ENCODE peak calls at places on chromosome 11, in four cellular contexts. D, V, E and K are unnamed samples.

GRCh38 chr11:104694259-104695070 is 203.8 kb downstream of the CASP12 start:
- DNase-seq in D (no peak), V (no peak), E (peak; percentile 82), K (no peak)

GRCh38 chr11:32385998-32386397 is 49.3 kb downstream of the WT1 start:
- DNase-seq in D (no peak), V (peak; percentile 64), E (peak; percentile 14), K (peak; percentile 9)

GRCh38 chr11:58592760-58593472 is 14.1 kb downstream of the ZFP91 start:
- DNase-seq in D (no peak), V (peak; percentile 24), E (no peak), K (no peak)

GRCh38 chr11:27183672-27184457 is 143.2 kb downstream of the BBOX1 start:
- DNase-seq in D (no peak), V (peak; percentile 71), E (peak; percentile 66), K (peak; percentile 90)

GRCh38 chr11:46492540-46492939 is 101.0 kb upstream of the CHRM4 start:
- DNase-seq in D (no peak), V (no peak), E (peak; percentile 27), K (no peak)

GRCh38 chr11:72719144-72719543 is 33.1 kb downstream of the ARAP1 start:
- DNase-seq in D (no peak), V (no peak), E (no peak), K (no peak)

GRCh38 chr11:72724851-72725730 is 27.1 kb downstream of the ARAP1 start:
- DNase-seq in D (peak; percentile 35), V (peak; percentile 95), E (peak; percentile 86), K (peak; percentile 92)

GRCh38 chr11:72598901-72599300 is 75.3 kb downstream of the PDE2A start:
- DNase-seq in D (no peak), V (peak; percentile 33), E (peak; percentile 44), K (peak; percentile 48)

GRCh38 chr11:87097582-87097981 is 59.8 kb downstream of the TMEM135 start:
- DNase-seq in D (peak; percentile 1), V (peak; percentile 76), E (peak; percentile 52), K (peak; percentile 31)

GRCh38 chr11:14520902-14521151 is 641 bp upstream of the PSMA1 start:
- DNase-seq in D (no peak), V (no peak), E (no peak), K (no peak)

GRCh38 chr11:47213985-47214564 is 699 bp upstream of the DDB2 start:
- DNase-seq in D (no peak), V (peak; percentile 91), E (peak; percentile 77), K (peak; percentile 88)

GRCh38 chr11:70771099-70771885 is 373.0 kb downstream of the CTTN start:
- DNase-seq in D (no peak), V (no peak), E (no peak), K (no peak)

GRCh38 chr11:34439521-34440258 is 956 bp downstream of the CAT start:
- DNase-seq in D (no peak), V (no peak), E (no peak), K (peak; percentile 22)

GRCh38 chr11:19846654-19847330 is 134.2 kb downstream of the NAV2 start:
- DNase-seq in D (no peak), V (no peak), E (no peak), K (no peak)

GRCh38 chr11:114307524-114308203 is 11.5 kb downstream of the NNMT start:
- DNase-seq in D (no peak), V (peak; percentile 63), E (peak; percentile 91), K (peak; percentile 91)

GRCh38 chr11:118047749-118048148 is 29.1 kb upstream of the TMPRSS4 start:
- DNase-seq in D (no peak), V (no peak), E (no peak), K (no peak)

GRCh38 chr11:70826950-70827349 is 425.4 kb downstream of the SHANK2 start:
- DNase-seq in D (no peak), V (no peak), E (no peak), K (no peak)

GRCh38 chr11:61923166-61924015 is 6.0 kb upstream of the RAB3IL1 start:
- DNase-seq in D (no peak), V (no peak), E (no peak), K (peak; percentile 87)

GRCh38 chr11:820655-821512 is 2.2 kb downstream of the PNPLA2 start:
- DNase-seq in D (no peak), V (peak; percentile 84), E (peak; percentile 38), K (peak; percentile 87)

GRCh38 chr11:823441-824291 is 4.1 kb upstream of the CRACR2B start:
- DNase-seq in D (no peak), V (no peak), E (no peak), K (no peak)

GRCh38 chr11:819129-819931 is 616 bp downstream of the PNPLA2 start:
- DNase-seq in D (no peak), V (peak; percentile 80), E (peak; percentile 85), K (peak; percentile 97)

GRCh38 chr11:819943-820649 is 1.4 kb downstream of the PNPLA2 start:
- DNase-seq in D (no peak), V (peak; percentile 88), E (peak; percentile 69), K (peak; percentile 80)

GRCh38 chr11:821513-822371 is 3.0 kb downstream of the PNPLA2 start:
- DNase-seq in D (no peak), V (no peak), E (no peak), K (no peak)
- H3K4me1 ChIP-seq in D (peaks cover 25% of the 10 kb centered on the region), V (peaks cover 49% of the 10 kb centered on the region), E (peaks cover 20% of the 10 kb centered on the region), K (peaks cover 32% of the 10 kb centered on the region)

GRCh38 chr11:115500547-115501503 is 3.4 kb downstream of the CADM1 start:
- DNase-seq in D (no peak), V (no peak), E (no peak), K (no peak)
- H3K4me3 ChIP-seq in D (no peak overlapping the region), V (no peak overlapping the region), E (no peak overlapping the region), K (no peak overlapping the region)

GRCh38 chr11:76206077-76206326 is 300 bp downstream of the WNT11 start:
- DNase-seq in D (no peak), V (no peak), E (no peak), K (peak; percentile 22)
- H3K9ac ChIP-seq in D (no peak overlapping the region), V (no peak overlapping the region), E (no peak overlapping the region), K (peak overlapping the region; percentile 73)

GRCh38 chr11:131511794-131512193 is 141.4 kb downstream of the NTM start:
- DNase-seq in D (no peak), V (peak; percentile 67), E (no peak), K (peak; percentile 29)
- H3K4me1 ChIP-seq in D (no peaks in the 10 kb centered on the region), V (no peaks in the 10 kb centered on the region), E (no peaks in the 10 kb centered on the region), K (no peaks in the 10 kb centered on the region)

GRCh38 chr11:116986521-116987105 is 111.6 kb downstream of the SIK3 start:
- DNase-seq in D (peak; percentile 65), V (peak; percentile 97), E (no peak), K (peak; percentile 71)

GRCh38 chr11:116981216-116981887 is 116.9 kb downstream of the SIK3 start:
- DNase-seq in D (no peak), V (no peak), E (no peak), K (no peak)

GRCh38 chr11:116980136-116980793 is 118.0 kb downstream of the SIK3 start:
- DNase-seq in D (no peak), V (no peak), E (no peak), K (no peak)

GRCh38 chr11:116984186-116984585 is 114.0 kb downstream of the SIK3 start:
- DNase-seq in D (no peak), V (peak; percentile 60), E (no peak), K (peak; percentile 26)

GRCh38 chr11:116984589-116984988 is 113.6 kb downstream of the SIK3 start:
- DNase-seq in D (peak; percentile 62), V (peak; percentile 92), E (no peak), K (peak; percentile 91)
- H3K4me3 ChIP-seq in D (no peak overlapping the region), V (no peak overlapping the region), E (no peak overlapping the region), K (peak overlapping the region; percentile 40)

GRCh38 chr11:76764941-76765340 is 18.2 kb upstream of the TSKU start:
- DNase-seq in D (no peak), V (no peak), E (no peak), K (no peak)

GRCh38 chr11:76763573-76764348 is 19.4 kb upstream of the TSKU start:
- DNase-seq in D (no peak), V (peak; percentile 47), E (peak; percentile 85), K (peak; percentile 79)

GRCh38 chr11:76765863-76766350 is 17.2 kb upstream of the TSKU start:
- DNase-seq in D (no peak), V (no peak), E (no peak), K (no peak)

GRCh38 chr11:76761959-76762358 is 21.2 kb upstream of the TSKU start:
- DNase-seq in D (no peak), V (no peak), E (no peak), K (no peak)

DNA sequence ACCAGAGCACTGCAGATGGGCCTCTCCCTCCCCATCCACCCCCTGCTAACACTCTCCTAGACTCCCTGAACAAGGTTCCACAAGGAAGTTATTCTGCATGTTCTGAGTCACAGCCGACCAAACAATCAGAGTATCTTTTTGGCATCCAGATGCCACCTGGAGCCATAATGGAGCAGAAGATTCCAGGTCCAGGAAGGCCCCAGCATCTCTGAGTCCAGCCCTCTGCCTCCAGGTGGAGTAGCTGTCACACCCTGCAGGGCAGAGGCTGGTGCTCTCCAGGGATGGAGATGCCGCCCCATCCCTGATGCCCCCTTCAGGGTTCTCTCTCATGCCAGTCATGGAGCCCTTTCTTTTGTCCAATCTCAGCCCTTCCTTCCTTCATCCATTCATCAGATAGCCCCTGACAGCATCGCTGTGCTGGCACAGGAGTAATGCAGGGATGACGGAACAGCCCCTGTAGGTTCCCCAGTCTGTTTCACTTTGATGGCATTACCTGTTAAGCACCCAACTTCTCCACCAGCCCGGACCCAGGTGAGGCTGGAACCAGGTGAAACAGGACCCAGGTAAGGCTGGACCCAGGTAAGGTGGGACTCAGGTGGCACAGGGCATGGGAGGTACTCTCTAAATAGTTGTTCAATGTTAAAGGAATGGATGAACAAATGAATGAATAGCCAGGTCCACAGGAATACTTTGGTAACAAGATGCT is 20.1 kb upstream of the TSKU start:
- DNase-seq in D (no peak), V (no peak), E (no peak), K (no peak)
- H3K9ac ChIP-seq in D (peak overlapping the region; percentile 49), V (no peak overlapping the region), E (no peak overlapping the region), K (no peak overlapping the region)

GRCh38 chr11:125951731-125952130 is 5.9 kb downstream of the VSIG10L2 start:
- DNase-seq in D (no peak), V (no peak), E (no peak), K (no peak)
- H3K4me1 ChIP-seq in D (peaks cover 22% of the 10 kb centered on the region), V (peaks cover 10% of the 10 kb centered on the region), E (no peaks in the 10 kb centered on the region), K (peaks cover 40% of the 10 kb centered on the region)

GRCh38 chr11:33434294-33434693 is 177.1 kb downstream of the HIPK3 start:
- DNase-seq in D (no peak), V (no peak), E (no peak), K (no peak)

GRCh38 chr11:33438311-33438710 is 181.1 kb downstream of the HIPK3 start:
- DNase-seq in D (no peak), V (no peak), E (no peak), K (no peak)

GRCh38 chr11:33435201-33435600 is 178.0 kb downstream of the HIPK3 start:
- DNase-seq in D (no peak), V (no peak), E (no peak), K (no peak)

DNA sequence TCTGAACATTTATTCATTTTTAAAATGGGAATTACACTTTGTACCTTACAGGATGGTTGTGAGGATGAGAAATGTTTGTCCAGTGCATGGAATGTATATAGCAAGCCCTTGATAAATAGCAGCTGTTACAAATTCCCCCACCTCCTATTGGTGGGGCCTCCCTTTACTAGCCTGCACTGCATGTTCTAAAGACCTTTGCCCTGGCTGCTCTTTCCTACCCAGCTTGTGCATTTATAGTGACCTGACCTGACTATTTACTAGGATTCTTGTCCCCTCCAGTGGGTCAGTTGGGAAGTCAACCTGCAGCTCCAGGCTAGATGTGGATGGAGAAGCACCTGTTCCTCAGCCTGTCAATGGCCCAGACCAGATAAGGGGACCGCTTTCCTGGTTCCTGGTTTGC is 180.3 kb downstream of the HIPK3 start:
- DNase-seq in D (no peak), V (no peak), E (no peak), K (no peak)
- H3K4me3 ChIP-seq in D (no peak overlapping the region), V (no peak overlapping the region), E (no peak overlapping the region), K (no peak overlapping the region)